ENCODE peak calls at places on chromosomes 7 and 10, in six cellular contexts. E is fibroblast of pulmonary artery, N is ascending aorta, K is stomach, X is AG09309, Y is GM12864. M is an unnamed sample.

GRCh38 chr7:33601081-33601480 is 304.3 kb upstream of the BMPER start:
- DNase-seq in E (no peak), N (no peak), K (no peak), X (no peak), Y (no peak), M (no peak)

GRCh38 chr10:112953075-112953501 is 3.0 kb downstream of the TCF7L2 start:
- DNase-seq in E (peak; percentile 47), N (no peak), K (no peak), X (no peak), Y (no peak), M (no peak)

GRCh38 chr7:92880212-92881090 is 44.1 kb upstream of the CDK6 start:
- DNase-seq in E (peak; percentile 47), N (no peak), K (no peak), X (no peak), Y (no peak), M (no peak)

GRCh38 chr10:117424789-117425649 is 49.8 kb upstream of the PDZD8 start:
- DNase-seq in E (no peak), N (no peak), K (no peak), X (no peak), Y (no peak), M (no peak)

GRCh38 chr10:79047875-79048638 is 20.7 kb upstream of the ZMIZ1 start:
- DNase-seq in E (no peak), N (no peak), K (no peak), X (no peak), Y (no peak), M (no peak)

GRCh38 chr10:102613761-102614160 is 30.5 kb upstream of the TRIM8 start:
- DNase-seq in E (no peak), N (no peak), K (no peak), X (no peak), Y (no peak), M (no peak)

GRCh38 chr10:114026189-114027040 is 17.3 kb upstream of the ADRB1 start:
- DNase-seq in E (peak; percentile 69), N (no peak), K (no peak), X (no peak), Y (peak; percentile 42), M (peak; percentile 64)

GRCh38 chr7:158108646-158109293 is 478.9 kb downstream of the PTPRN2 start:
- DNase-seq in E (no peak), N (no peak), K (peak; percentile 15), X (no peak), Y (no peak), M (no peak)

GRCh38 chr10:116385994-116386809 is 41.4 kb upstream of the PNLIPRP3 start:
- DNase-seq in E (peak; percentile 53), N (no peak), K (no peak), X (peak; percentile 7), Y (no peak), M (peak; percentile 31)

GRCh38 chr7:124722292-124722691 is 43.3 kb downstream of the GPR37 start:
- DNase-seq in E (no peak), N (no peak), K (no peak), X (no peak), Y (no peak), M (no peak)

GRCh38 chr7:69748530-69748929 is 150.3 kb downstream of the AUTS2 start:
- DNase-seq in E (no peak), N (no peak), K (no peak), X (no peak), Y (no peak), M (no peak)

GRCh38 chr10:97320480-97321031 is 1.5 kb downstream of the FRAT1 start:
- DNase-seq in E (no peak), N (no peak), K (peak; percentile 29), X (no peak), Y (no peak), M (no peak)

GRCh38 chr7:368651-369475 is 78.9 kb downstream of the FOXL3 start:
- DNase-seq in E (no peak), N (no peak), K (peak; percentile 29), X (no peak), Y (no peak), M (no peak)

GRCh38 chr7:125423444-125424155 is 494.0 kb upstream of the POT1 start:
- DNase-seq in E (peak; percentile 30), N (no peak), K (no peak), X (no peak), Y (no peak), M (peak; percentile 36)

GRCh38 chr10:86657011-86657395 is 2.7 kb downstream of the OPN4 start:
- DNase-seq in E (no peak), N (peak; percentile 2), K (no peak), X (no peak), Y (no peak), M (no peak)

GRCh38 chr7:157872447-157872846 is 535.6 kb downstream of the DNAJB6 start:
- DNase-seq in E (no peak), N (no peak), K (no peak), X (no peak), Y (no peak), M (no peak)

GRCh38 chr7:107322015-107322414 is 147.8 kb upstream of the GPR22 start:
- DNase-seq in E (no peak), N (no peak), K (no peak), X (no peak), Y (no peak), M (no peak)

GRCh38 chr10:38047666-38048065 is 37.2 kb downstream of the ZNF33A start:
- DNase-seq in E (peak; percentile 23), N (no peak), K (no peak), X (peak; percentile 11), Y (no peak), M (no peak)

GRCh38 chr7:129610709-129611245 is 743 bp upstream of the NRF1 start:
- DNase-seq in E (no peak), N (no peak), K (no peak), X (no peak), Y (no peak), M (no peak)

GRCh38 chr10:3850999-3851937 is 66.3 kb upstream of the KLF6 start:
- DNase-seq in E (peak; percentile 73), N (no peak), K (no peak), X (no peak), Y (no peak), M (peak; percentile 3)

GRCh38 chr7:144255471-144255897 is 9.1 kb downstream of the OR2A7 start:
- DNase-seq in E (peak; percentile 2), N (no peak), K (no peak), X (no peak), Y (no peak), M (no peak)

GRCh38 chr7:15016315-15016667 is 113.7 kb upstream of the DGKB start:
- DNase-seq in E (no peak), N (no peak), K (no peak), X (no peak), Y (no peak), M (no peak)
- H3K4me3 ChIP-seq in E (no peak overlapping the region), N (peak overlapping the region; percentile 16), K (no peak overlapping the region), X (no peak overlapping the region), Y (no peak overlapping the region), M (peak overlapping the region; percentile 35)

DNA sequence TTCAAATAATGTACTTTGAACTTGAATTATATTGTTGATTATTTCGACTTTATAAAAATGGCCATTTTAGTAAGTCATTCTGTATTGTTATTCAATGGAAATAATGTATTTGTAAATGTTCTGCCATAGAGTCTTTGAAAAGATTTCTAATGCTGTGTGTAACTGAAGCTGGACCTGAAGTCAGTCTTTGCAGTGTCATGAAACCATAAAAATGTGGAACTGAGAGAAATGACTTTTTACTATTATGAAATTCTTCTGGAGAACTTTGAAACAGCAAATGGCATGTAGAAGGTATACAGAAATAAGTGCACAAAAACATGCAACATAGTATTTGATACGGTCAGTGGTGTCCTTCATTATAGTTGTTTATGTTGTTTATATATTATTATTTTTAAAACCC is 59.7 kb upstream of the ADRA2A start:
- DNase-seq in E (no peak), N (no peak), K (no peak), X (no peak), Y (no peak), M (no peak)
- TF ChIP-seq CTCF in E (no peak), N (no peak), K (no peak), X (no peak), Y (no peak), M (no peak)

GRCh38 chr10:76903387-76903786 is 734.2 kb downstream of the KCNMA1 start:
- DNase-seq in E (no peak), N (no peak), K (no peak), X (no peak), Y (no peak), M (no peak)
- H3K4me3 ChIP-seq in E (no peak overlapping the region), N (no peak overlapping the region), K (no peak overlapping the region), X (no peak overlapping the region), Y (no peak overlapping the region), M (no peak overlapping the region)

DNA sequence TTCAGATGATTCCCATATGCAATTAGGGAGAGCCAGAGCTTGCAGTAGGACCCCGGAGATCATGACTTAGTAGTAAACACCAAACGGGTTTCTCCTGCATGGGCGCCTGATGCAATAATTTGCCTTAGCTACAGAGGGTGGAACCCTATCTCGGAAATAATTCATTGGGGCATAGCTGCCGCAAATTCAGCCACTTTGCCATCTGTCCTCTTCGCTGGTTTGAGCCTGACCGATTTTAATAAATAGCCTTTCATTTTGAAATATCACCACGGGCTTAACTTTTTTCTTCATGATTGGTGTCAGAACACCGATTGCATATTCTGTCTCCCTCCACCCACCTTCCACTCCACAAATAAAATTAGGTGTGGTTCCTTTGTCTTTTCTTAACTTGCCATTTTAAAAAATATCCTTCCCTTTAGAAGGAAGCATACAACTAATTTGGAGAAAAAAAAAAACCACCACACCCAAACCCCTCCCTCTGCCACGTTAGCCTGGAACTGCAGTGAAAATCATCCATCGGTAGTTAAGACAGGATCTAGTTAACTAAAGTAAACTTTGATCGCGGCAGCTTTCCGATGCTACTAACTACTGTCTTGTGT is 1.5 kb downstream of the GARS1 start:
- DNase-seq in E (peak; percentile 46), N (no peak), K (no peak), X (no peak), Y (no peak), M (no peak)
- TF ChIP-seq CTCF in E (peak; percentile 8), N (no peak), K (no peak), X (no peak), Y (no peak), M (peak; percentile 18)

GRCh38 chr10:1050555-1050954 is 1.6 kb upstream of the IDI1 start:
- DNase-seq in E (no peak), N (no peak), K (no peak), X (no peak), Y (no peak), M (no peak)
- H3K4me3 ChIP-seq in E (peak overlapping the region; percentile 95), N (no peak overlapping the region), K (peak overlapping the region; percentile 80), X (peak overlapping the region; percentile 10), Y (peak overlapping the region; percentile 98), M (peak overlapping the region; percentile 82)

DNA sequence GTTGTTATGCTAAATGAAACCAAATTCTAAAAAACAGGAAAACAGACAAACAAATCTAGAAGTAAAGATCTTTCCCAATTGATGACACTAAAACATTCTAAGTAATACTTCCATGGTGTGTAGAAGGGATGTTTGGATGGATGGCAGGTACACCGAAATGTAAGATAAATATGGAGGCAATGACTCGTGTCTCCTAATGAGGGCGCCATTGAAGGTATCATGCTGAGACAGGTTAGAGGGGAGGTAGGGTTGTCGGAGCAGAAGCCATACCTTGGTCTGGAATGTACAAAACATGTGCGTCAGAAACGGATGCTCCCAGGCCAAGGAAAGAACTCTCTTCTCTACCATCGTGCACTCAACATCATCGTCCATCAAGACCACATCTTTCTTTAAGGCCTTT is 101.4 kb downstream of the PRKCQ start:
- DNase-seq in E (no peak), N (no peak), K (no peak), X (no peak), Y (no peak), M (no peak)
- TF ChIP-seq CTCF in E (no peak), N (no peak), K (no peak), X (no peak), Y (no peak), M (no peak)

GRCh38 chr7:116529250-116529649 is 4.4 kb downstream of the CAV1 start:
- DNase-seq in E (no peak), N (no peak), K (no peak), X (no peak), Y (no peak), M (no peak)
- H3K4me3 ChIP-seq in E (no peak overlapping the region), N (peak overlapping the region; percentile 2), K (peak overlapping the region; percentile 31), X (peak overlapping the region; percentile 12), Y (no peak overlapping the region), M (peak overlapping the region; percentile 79)

M was measured in astrocyte of the cerebellum.